ENCODE peak calls at places on chromosomes 3 and 15, in seven cellular contexts. D, L, C, S, V, B and A are unnamed samples.

GRCh38 chr3:29317659-29318173 is 36.8 kb downstream of the RBMS3 start:
- DNase-seq in B (no peak), D (no peak), V (no peak), L (no peak), C (no peak), S (no peak), A (no peak)

GRCh38 chr15:77557178-77557960 is 75.3 kb downstream of the LINGO1 start:
- DNase-seq in D (no peak), B (no peak), C (no peak), S (peak), L (no peak), V (no peak), A (no peak)

GRCh38 chr3:59364471-59364870 is 314.6 kb upstream of the CFAP20DC start:
- DNase-seq in C (no peak), B (no peak), L (no peak), D (no peak), V (no peak), S (peak), A (no peak)

GRCh38 chr3:105473521-105474223 is 107.0 kb downstream of the ALCAM start:
- DNase-seq in V (no peak), B (no peak), D (no peak), L (no peak), C (no peak), S (peak), A (no peak)

GRCh38 chr15:44537728-44538240 is 837 bp downstream of the EIF3J start:
- DNase-seq in D (no peak), C (peak), V (no peak), L (peak), B (no peak), S (no peak), A (no peak)

GRCh38 chr15:50124557-50125080 is 5.6 kb upstream of the ATP8B4 start:
- DNase-seq in D (no peak), B (no peak), S (no peak), L (no peak), V (no peak), C (no peak), A (no peak)

GRCh38 chr3:23877324-23877980 is 39.3 kb downstream of the NKIRAS1 start:
- DNase-seq in S (peak), L (no peak), D (peak), B (no peak), C (peak), V (no peak), A (no peak)

GRCh38 chr15:31465083-31465955 is 138.7 kb downstream of the KLF13 start:
- DNase-seq in C (no peak), V (peak), B (no peak), D (no peak), S (no peak), L (no peak), A (no peak)

GRCh38 chr3:38000242-38000916 is 9.8 kb downstream of the VILL start:
- DNase-seq in V (no peak), L (no peak), S (no peak), C (no peak), D (no peak), B (no peak), A (no peak)

GRCh38 chr15:97420116-97420515 is 540.4 kb upstream of the ARRDC4 start:
- DNase-seq in S (no peak), B (no peak), D (no peak), C (no peak), L (no peak), V (no peak), A (no peak)

GRCh38 chr15:72033711-72034110 is 84.2 kb downstream of the MYO9A start:
- DNase-seq in S (peak), L (no peak), B (no peak), C (no peak), V (no peak), D (no peak), A (no peak)

GRCh38 chr3:138696661-138697370 is 88.2 kb downstream of the FAIM start:
- DNase-seq in C (no peak), L (no peak), B (no peak), V (no peak), D (no peak), S (no peak), A (no peak)

GRCh38 chr3:157204431-157204830 is 44.5 kb upstream of the CCNL1 start:
- DNase-seq in C (peak), D (peak), L (peak), B (no peak), S (peak), V (no peak), A (no peak)

GRCh38 chr3:43203022-43203421 is 83.3 kb upstream of the SNRK start:
- DNase-seq in V (no peak), C (no peak), S (no peak), B (no peak), L (no peak), D (no peak), A (no peak)

GRCh38 chr3:14425574-14426304 is 23.3 kb downstream of the SLC6A6 start:
- DNase-seq in V (no peak), D (peak), S (no peak), C (no peak), L (no peak), B (no peak), A (no peak)

GRCh38 chr3:97831140-97831539 is 9.3 kb downstream of the CRYBG3 start:
- DNase-seq in V (no peak), S (no peak), C (no peak), B (no peak), L (no peak), D (no peak), A (no peak)

GRCh38 chr3:34015204-34016142 is 217.0 kb downstream of the PDCD6IP start:
- DNase-seq in L (no peak), B (no peak), C (no peak), V (peak), S (peak), D (no peak), A (peak)

GRCh38 chr3:188150982-188151381 is 3.0 kb upstream of the LPP start:
- DNase-seq in L (no peak), D (no peak), C (no peak), B (no peak), V (no peak), S (no peak), A (no peak)

GRCh38 chr15:66573348-66573718 is 7.5 kb upstream of the LCTL start:
- DNase-seq in D (no peak), B (no peak), S (no peak), L (no peak), C (no peak), V (no peak), A (no peak)

GRCh38 chr3:158918008-158918407 is 116.2 kb downstream of the MFSD1 start:
- DNase-seq in S (peak), L (peak), V (peak), C (peak), B (peak), D (peak), A (peak)

GRCh38 chr15:45148076-45149059 is 18.6 kb downstream of the DUOX1 start:
- DNase-seq in B (no peak), S (no peak), V (no peak), D (no peak), C (no peak), L (no peak), A (no peak)

GRCh38 chr3:132136334-132136716 is 101.5 kb upstream of the CPNE4 start:
- DNase-seq in V (no peak), S (no peak), D (no peak), L (no peak), B (no peak), C (no peak), A (no peak)

GRCh38 chr3:69612791-69613190 is 126.5 kb upstream of the MITF start:
- DNase-seq in S (no peak), D (no peak), V (no peak), B (no peak), C (no peak), L (no peak), A (no peak)

GRCh38 chr3:65619391-65620298 is 419.1 kb downstream of the MAGI1 start:
- DNase-seq in B (no peak), C (no peak), L (no peak), S (peak), D (no peak), V (no peak), A (peak)

GRCh38 chr15:31339558-31339895 is 12.9 kb downstream of the KLF13 start:
- DNase-seq in V (no peak), D (no peak), C (no peak), L (peak), B (no peak), S (no peak), A (no peak)

GRCh38 chr3:56839784-56840724 is 38.3 kb upstream of the ARHGEF3 start:
- DNase-seq in B (no peak), V (no peak), S (peak), D (no peak), L (no peak), C (peak), A (no peak)